ENCODE peak calls at places on chromosomes 3 and 15, in eight cellular contexts. I is AG10803, G is tibial artery, Y is psoas muscle, E is OCI-LY7, J is stomach, C is WERI-Rb-1, A is HFFc6. N is an unnamed sample.
A peak's percentile ranks its signal among the peaks of the same experiment; 100 is the strongest.

GRCh38 chr15:72141171-72142084 is 23.2 kb downstream of the SENP8 start:
- DNase-seq in A (no peak), I (no peak), Y (no peak), J (no peak), C (no peak), E (peak; percentile 12), G (no peak), N (peak; percentile 28)

GRCh38 chr3:159923961-159924360 is 64.7 kb upstream of the IL12A start:
- DNase-seq in I (no peak), C (no peak), G (no peak), A (no peak), J (no peak), Y (no peak), E (no peak), N (peak; percentile 34)

GRCh38 chr15:70023064-70023768 is 74.5 kb downstream of the TLE3 start:
- DNase-seq in G (peak; percentile 44), C (no peak), A (peak; percentile 92), J (no peak), E (peak; percentile 53), Y (no peak), I (peak; percentile 94), N (peak; percentile 94)

GRCh38 chr3:53067571-53067970 is 21.7 kb upstream of the SFMBT1 start:
- DNase-seq in Y (no peak), E (no peak), A (no peak), G (no peak), J (no peak), C (no peak), I (no peak), N (no peak)

GRCh38 chr3:185656321-185656840 is 70.3 kb downstream of the SENP2 start:
- DNase-seq in J (no peak), A (peak; percentile 99), E (no peak), I (peak; percentile 99), C (no peak), Y (no peak), G (peak; percentile 90), N (peak; percentile 98)

GRCh38 chr3:117356296-117356695 is 646.7 kb downstream of the TUSC7 start:
- DNase-seq in A (no peak), Y (no peak), C (no peak), E (no peak), G (no peak), J (no peak), I (no peak), N (no peak)

GRCh38 chr3:184581331-184582210 is 20.0 kb downstream of the EPHB3 start:
- DNase-seq in C (no peak), A (no peak), Y (peak; percentile 45), G (no peak), J (no peak), E (no peak), I (no peak), N (no peak)

GRCh38 chr15:71780349-71780976 is 29.9 kb upstream of the NR2E3 start:
- DNase-seq in G (peak; percentile 64), I (peak; percentile 50), J (no peak), A (peak; percentile 32), E (peak; percentile 73), Y (no peak), C (peak; percentile 55), N (peak; percentile 83)

GRCh38 chr3:162764672-162765071 is 1268.1 kb downstream of the OTOL1 start:
- DNase-seq in E (no peak), I (no peak), A (no peak), Y (no peak), C (no peak), G (no peak), J (no peak), N (no peak)

GRCh38 chr15:95990833-95991232 is 339.7 kb upstream of the NR2F2 start:
- DNase-seq in C (no peak), A (no peak), E (no peak), G (no peak), I (peak; percentile 11), J (no peak), Y (no peak), N (no peak)

GRCh38 chr3:98722389-98722788 is 40.8 kb upstream of the ST3GAL6 start:
- DNase-seq in J (no peak), G (no peak), A (no peak), Y (no peak), I (no peak), E (no peak), C (no peak), N (no peak)

GRCh38 chr3:4880850-4881249 is 98.4 kb upstream of the BHLHE40 start:
- DNase-seq in A (no peak), E (no peak), Y (no peak), G (no peak), I (no peak), J (no peak), C (no peak), N (no peak)

GRCh38 chr3:71961378-71961777 is 176.4 kb upstream of the PROK2 start:
- DNase-seq in G (no peak), E (no peak), C (no peak), A (no peak), Y (no peak), I (no peak), J (no peak), N (no peak)

GRCh38 chr3:71951842-71952241 is 166.9 kb upstream of the PROK2 start:
- DNase-seq in I (no peak), Y (no peak), C (no peak), J (no peak), A (no peak), G (peak; percentile 1), E (no peak), N (no peak)

GRCh38 chr3:71958533-71958932 is 173.6 kb upstream of the PROK2 start:
- DNase-seq in J (no peak), A (no peak), I (no peak), C (no peak), E (no peak), G (no peak), Y (no peak), N (no peak)

GRCh38 chr3:71955549-71956373 is 170.8 kb upstream of the PROK2 start:
- DNase-seq in Y (peak; percentile 76), C (peak; percentile 70), A (peak; percentile 80), I (peak; percentile 84), J (peak; percentile 78), E (peak; percentile 66), G (peak; percentile 84), N (peak; percentile 89)

DNA sequence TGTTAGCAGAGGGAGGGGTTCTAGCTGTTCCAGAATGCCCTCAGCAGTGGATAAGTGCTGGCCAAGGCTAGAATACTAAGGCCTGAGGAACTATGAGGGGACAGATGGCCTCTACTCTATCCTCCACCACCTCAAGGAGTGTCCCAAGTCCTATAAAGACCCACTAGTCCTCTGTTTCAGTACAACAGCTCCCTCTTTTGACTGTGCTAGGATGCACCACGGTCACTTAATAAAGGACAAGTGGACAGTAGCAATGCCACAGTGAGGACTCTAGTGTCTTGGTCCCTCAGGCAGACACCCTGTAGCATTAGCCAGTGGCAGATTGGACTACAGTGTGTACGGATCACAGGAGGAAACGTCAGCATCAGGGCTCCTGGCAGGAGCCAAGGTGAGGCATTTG is 171.8 kb upstream of the PROK2 start:
- DNase-seq in A (peak; percentile 5), C (peak; percentile 65), G (no peak), J (no peak), Y (no peak), E (no peak), I (no peak), N (no peak)
- TF ChIP-seq CTCF in A (no peak), C (peak; percentile 72), G (no peak), J (no peak), Y (no peak), E (peak; percentile 33), I (no peak), N (peak; percentile 15)

GRCh38 chr15:45279024-45279697 is 27.1 kb downstream of the SLC28A2 start:
- DNase-seq in C (peak; percentile 97), A (peak; percentile 96), I (peak; percentile 95), E (peak; percentile 97), G (peak; percentile 99), Y (peak; percentile 99), J (peak; percentile 98), N (peak; percentile 98)

GRCh38 chr15:45274636-45275035 is 22.6 kb downstream of the SLC28A2 start:
- DNase-seq in C (no peak), G (no peak), Y (no peak), J (no peak), A (no peak), I (no peak), E (no peak), N (no peak)

DNA sequence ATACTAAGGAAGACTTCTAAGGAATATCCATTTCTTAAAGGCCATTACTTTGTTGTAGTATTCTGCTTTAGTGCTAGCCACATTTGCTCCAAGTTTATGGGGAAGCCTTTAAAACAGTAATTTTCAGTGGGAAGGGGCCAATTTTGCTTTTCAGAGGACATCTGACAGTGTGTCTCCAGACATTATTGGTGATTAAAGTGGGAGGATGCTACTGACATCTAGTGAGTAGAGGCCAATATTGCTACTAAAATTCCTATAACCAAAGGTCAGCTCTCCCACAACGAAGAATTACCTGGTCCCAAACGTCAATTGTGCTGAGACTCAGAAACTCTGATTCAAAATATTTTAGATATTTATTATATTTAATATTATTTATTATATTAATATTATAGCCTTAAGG is 24.8 kb downstream of the SLC28A2 start:
- DNase-seq in G (no peak), J (no peak), E (peak; percentile 52), A (peak; percentile 48), Y (no peak), I (peak; percentile 44), C (no peak), N (peak; percentile 46)
- TF ChIP-seq CTCF in G (peak; percentile 28), J (no peak), E (peak; percentile 81), A (peak; percentile 58), Y (peak; percentile 50), I (peak; percentile 62), C (peak; percentile 51), N (peak; percentile 51)

DNA sequence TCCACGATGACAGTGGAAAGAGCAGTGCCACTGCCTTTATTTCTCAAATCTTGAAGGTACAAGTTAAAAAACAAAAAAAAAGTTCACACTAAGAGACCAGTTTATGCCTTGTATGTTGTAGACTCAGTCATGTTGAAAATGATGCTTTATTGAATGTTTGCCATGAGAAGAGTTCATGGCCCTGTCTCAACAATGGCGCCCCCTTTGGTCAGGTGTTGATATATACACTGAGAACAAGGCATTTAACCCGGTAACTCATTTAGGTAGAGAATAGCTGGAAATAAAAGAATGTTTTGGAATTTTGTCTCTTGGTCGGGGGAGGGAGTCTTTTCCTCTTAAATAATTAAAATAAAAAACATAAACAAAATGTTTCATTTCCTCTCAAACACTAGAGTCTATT is 145.6 kb upstream of the SLC2A2 start:
- DNase-seq in C (no peak), A (no peak), E (peak; percentile 8), G (no peak), J (no peak), Y (no peak), I (no peak), N (no peak)
- TF ChIP-seq CTCF in C (peak; percentile 35), A (peak; percentile 71), E (peak; percentile 67), G (no peak), J (no peak), Y (no peak), I (no peak), N (peak; percentile 22)

DNA sequence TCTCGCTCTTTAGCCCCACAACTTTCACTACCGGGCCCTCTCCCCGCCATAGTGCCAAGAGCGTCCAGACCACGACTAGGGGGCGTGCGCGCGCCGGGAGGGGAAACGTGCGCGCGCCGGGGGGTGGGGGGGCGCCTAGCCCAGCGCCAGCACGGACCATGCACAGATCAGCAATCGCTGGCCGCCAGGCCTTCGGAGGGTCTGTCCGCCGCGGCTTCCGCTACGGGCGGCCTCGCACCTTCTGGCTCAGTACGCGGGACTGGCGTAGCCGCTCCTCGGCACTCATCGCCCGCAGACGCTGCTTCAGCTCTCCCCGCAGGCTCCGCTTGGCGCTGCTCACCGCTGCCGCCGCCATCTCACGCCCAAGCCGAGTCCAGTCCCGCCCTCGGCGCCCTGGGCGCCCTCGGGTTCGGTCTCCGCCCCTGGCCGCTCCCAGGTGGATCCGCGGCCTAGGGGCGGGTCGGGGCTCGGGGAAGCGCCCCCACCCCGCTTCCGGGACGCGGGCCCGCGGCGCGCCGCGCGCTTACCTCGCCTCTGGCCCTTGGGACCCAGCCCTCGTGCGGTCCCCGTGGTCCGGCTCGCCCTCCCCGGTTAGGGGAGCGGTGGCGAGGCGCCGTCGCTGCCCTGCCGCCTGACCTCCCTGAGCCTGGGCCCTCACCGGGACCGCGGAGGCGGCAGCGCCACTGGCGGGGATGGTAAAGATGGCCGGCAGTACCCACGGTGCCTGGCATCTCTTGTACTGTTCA is at the start of gene MTHFS:
- DNase-seq in I (peak; percentile 72), G (peak; percentile 76), A (peak; percentile 38), E (peak; percentile 85), J (peak; percentile 81), Y (peak; percentile 89), C (peak; percentile 87), N (peak; percentile 77)
- TF ChIP-seq CTCF in I (peak; percentile 32), G (peak; percentile 52), A (peak; percentile 75), E (peak; percentile 69), J (no peak), Y (peak; percentile 33), C (peak; percentile 47), N (peak; percentile 43)

N was measured in choroid plexus epithelial cell.